ENCODE peak calls at places on chromosomes 7 and 10, in five cellular contexts. Y is pancreas, L is kidney epithelial cell, J is left ventricle myocardium superior, F is Daoy. G is an unnamed sample.

GRCh38 chr10:124345521-124345920 is 73.2 kb downstream of the OAT start:
- DNase-seq in F (no peak), L (no peak), Y (no peak), J (no peak), G (no peak)

GRCh38 chr7:24573554-24574338 is 494 bp downstream of the PALS2 start:
- DNase-seq in L (no peak), Y (peak; percentile 65), F (peak; percentile 78), J (peak; percentile 59), G (peak; percentile 90)

GRCh38 chr7:712601-713457 is 13.7 kb upstream of the DNAAF5 start:
- DNase-seq in J (no peak), L (no peak), Y (no peak), F (no peak), G (no peak)

GRCh38 chr10:13115832-13116793 is 16.1 kb downstream of the OPTN start:
- DNase-seq in F (no peak), L (no peak), J (no peak), Y (no peak), G (no peak)

GRCh38 chr7:147861058-147861716 is 729.4 kb upstream of the C7orf33 start:
- DNase-seq in L (no peak), F (no peak), J (no peak), Y (no peak), G (no peak)

GRCh38 chr7:128879939-128880746 is 17.5 kb downstream of the ATP6V1F start:
- DNase-seq in Y (peak; percentile 57), F (peak; percentile 85), J (peak; percentile 81), L (no peak), G (peak; percentile 76)

GRCh38 chr10:110556993-110557601 is 10.4 kb upstream of the SMC3 start:
- DNase-seq in L (no peak), Y (no peak), F (peak; percentile 38), J (peak; percentile 39), G (no peak)

GRCh38 chr7:81775560-81775959 is 5.7 kb upstream of the HGF start:
- DNase-seq in J (no peak), F (no peak), L (no peak), Y (no peak), G (no peak)

GRCh38 chr10:27998954-27999275 is at the start of gene ODAD2:
- DNase-seq in F (no peak), Y (no peak), L (no peak), J (no peak), G (no peak)

GRCh38 chr10:92880233-92880861 is 32.0 kb downstream of the EXOC6 start:
- DNase-seq in F (no peak), J (no peak), L (peak; percentile 16), Y (no peak), G (no peak)

GRCh38 chr10:14372616-14373015 is 41.9 kb upstream of the FRMD4A start:
- DNase-seq in F (no peak), J (no peak), L (no peak), Y (no peak), G (no peak)

GRCh38 chr10:119403927-119404326 is 138.6 kb downstream of the RGS10 start:
- DNase-seq in Y (no peak), J (no peak), L (no peak), F (no peak), G (no peak)

GRCh38 chr10:75406158-75407065 is 4.8 kb upstream of the ZNF503 start:
- DNase-seq in L (no peak), Y (peak; percentile 34), F (no peak), J (no peak), G (peak; percentile 76)

GRCh38 chr7:5429253-5429856 is 5.7 kb upstream of the TNRC18 start:
- DNase-seq in L (no peak), F (no peak), Y (peak; percentile 63), J (peak; percentile 72), G (peak; percentile 88)

GRCh38 chr10:25101466-25101865 is 73.3 kb upstream of the GPR158 start:
- DNase-seq in L (no peak), Y (no peak), F (no peak), J (no peak), G (no peak)

GRCh38 chr10:114881462-114881861 is 56.5 kb upstream of the TRUB1 start:
- DNase-seq in J (no peak), Y (no peak), F (no peak), L (no peak), G (no peak)

GRCh38 chr10:73931767-73932624 is 21.1 kb downstream of the PLAU start:
- DNase-seq in Y (no peak), J (no peak), F (peak; percentile 55), L (peak; percentile 81), G (peak; percentile 81)

GRCh38 chr10:89369142-89370105 is 8.4 kb upstream of the IFIT1B start:
- DNase-seq in Y (no peak), J (no peak), F (no peak), L (no peak), G (no peak)

GRCh38 chr10:121655254-121656142 is 57.3 kb upstream of the FGFR2 start:
- DNase-seq in L (no peak), J (no peak), Y (no peak), F (no peak), G (no peak)

GRCh38 chr10:74813371-74813770 is 13.0 kb upstream of the KAT6B start:
- DNase-seq in L (no peak), F (no peak), J (no peak), Y (no peak), G (peak; percentile 75)

G was measured in upper lobe of left lung.